ENCODE peak calls at places on chromosomes 1 and 21, in ten cellular contexts. One of them, this sample, is unnamed. For H3K36me3, the result is how much of the 10 kb centered on the place peaks cover.

GRCh38 chr1:2247760-2248126 is 19.6 kb downstream of the SKI start:
- DNase-seq in heart right ventricle: no peak
- DNase-seq in OCI-LY7: no peak
- DNase-seq in HAP-1: no peak
- DNase-seq in BE2C: no peak
- DNase-seq in BJ: no peak
- DNase-seq in mesenchymal stem cell: no peak
- DNase-seq in GM06990: no peak
- DNase-seq in fibroblast of lung: no peak
- DNase-seq in SJCRH30: no peak
- DNase-seq in this sample: no peak

GRCh38 chr1:31745071-31745897 is 18.9 kb downstream of the ADGRB2 start:
- DNase-seq in mesenchymal stem cell: peak
- DNase-seq in OCI-LY7: peak
- DNase-seq in heart right ventricle: peak
- DNase-seq in BE2C: peak
- DNase-seq in HAP-1: peak
- DNase-seq in GM06990: peak
- DNase-seq in fibroblast of lung: peak
- DNase-seq in SJCRH30: peak
- DNase-seq in BJ: no peak
- DNase-seq in this sample: peak

GRCh38 chr1:91760487-91760886 is 125.5 kb downstream of the TGFBR3 start:
- DNase-seq in BJ: no peak
- DNase-seq in HAP-1: no peak
- DNase-seq in SJCRH30: no peak
- DNase-seq in heart right ventricle: no peak
- DNase-seq in GM06990: no peak
- DNase-seq in OCI-LY7: no peak
- DNase-seq in fibroblast of lung: no peak
- DNase-seq in BE2C: no peak
- DNase-seq in mesenchymal stem cell: no peak
- DNase-seq in this sample: no peak

GRCh38 chr1:33383974-33384767 is 46.7 kb downstream of the PHC2 start:
- DNase-seq in HAP-1: peak
- DNase-seq in OCI-LY7: no peak
- DNase-seq in fibroblast of lung: peak
- DNase-seq in BE2C: no peak
- DNase-seq in SJCRH30: peak
- DNase-seq in heart right ventricle: no peak
- DNase-seq in BJ: peak
- DNase-seq in GM06990: no peak
- DNase-seq in mesenchymal stem cell: peak
- DNase-seq in this sample: no peak

GRCh38 chr21:36425286-36425685 is 40.1 kb downstream of the CHAF1B start:
- DNase-seq in fibroblast of lung: peak
- DNase-seq in SJCRH30: peak
- DNase-seq in mesenchymal stem cell: peak
- DNase-seq in heart right ventricle: no peak
- DNase-seq in OCI-LY7: no peak
- DNase-seq in GM06990: no peak
- DNase-seq in HAP-1: no peak
- DNase-seq in BJ: no peak
- DNase-seq in BE2C: peak
- DNase-seq in this sample: no peak

GRCh38 chr1:203663294-203663693 is 36.7 kb downstream of the ATP2B4 start:
- DNase-seq in fibroblast of lung: peak
- DNase-seq in heart right ventricle: no peak
- DNase-seq in mesenchymal stem cell: peak
- DNase-seq in OCI-LY7: no peak
- DNase-seq in SJCRH30: peak
- DNase-seq in HAP-1: no peak
- DNase-seq in BJ: peak
- DNase-seq in BE2C: no peak
- DNase-seq in GM06990: no peak
- DNase-seq in this sample: no peak

GRCh38 chr1:181127898-181128453 is 39.5 kb downstream of the IER5 start:
- DNase-seq in BJ: no peak
- DNase-seq in mesenchymal stem cell: peak
- DNase-seq in OCI-LY7: no peak
- DNase-seq in fibroblast of lung: peak
- DNase-seq in SJCRH30: no peak
- DNase-seq in HAP-1: no peak
- DNase-seq in GM06990: peak
- DNase-seq in BE2C: no peak
- DNase-seq in heart right ventricle: no peak
- DNase-seq in this sample: no peak

GRCh38 chr1:98884864-98885263 is 119.8 kb downstream of the PLPPR5 start:
- DNase-seq in HAP-1: no peak
- DNase-seq in BE2C: no peak
- DNase-seq in OCI-LY7: no peak
- DNase-seq in mesenchymal stem cell: no peak
- DNase-seq in BJ: no peak
- DNase-seq in heart right ventricle: no peak
- DNase-seq in fibroblast of lung: no peak
- DNase-seq in SJCRH30: no peak
- DNase-seq in GM06990: no peak
- DNase-seq in this sample: no peak

GRCh38 chr1:12413664-12414410 is 184.0 kb downstream of the VPS13D start:
- DNase-seq in BE2C: no peak
- DNase-seq in HAP-1: no peak
- DNase-seq in heart right ventricle: no peak
- DNase-seq in SJCRH30: no peak
- DNase-seq in OCI-LY7: no peak
- DNase-seq in GM06990: no peak
- DNase-seq in mesenchymal stem cell: no peak
- DNase-seq in BJ: no peak
- DNase-seq in fibroblast of lung: no peak
- DNase-seq in this sample: no peak

GRCh38 chr1:12414444-12415238 is 184.8 kb downstream of the VPS13D start:
- DNase-seq in SJCRH30: no peak
- DNase-seq in mesenchymal stem cell: no peak
- DNase-seq in heart right ventricle: no peak
- DNase-seq in HAP-1: no peak
- DNase-seq in BJ: no peak
- DNase-seq in OCI-LY7: no peak
- DNase-seq in BE2C: no peak
- DNase-seq in fibroblast of lung: no peak
- DNase-seq in GM06990: no peak
- DNase-seq in this sample: no peak

GRCh38 chr1:12416101-12416500 is 186.3 kb downstream of the VPS13D start:
- DNase-seq in SJCRH30: no peak
- DNase-seq in GM06990: no peak
- DNase-seq in heart right ventricle: no peak
- DNase-seq in BE2C: no peak
- DNase-seq in mesenchymal stem cell: no peak
- DNase-seq in OCI-LY7: no peak
- DNase-seq in HAP-1: no peak
- DNase-seq in BJ: no peak
- DNase-seq in fibroblast of lung: no peak
- DNase-seq in this sample: no peak

GRCh38 chr1:12415239-12415543 is 185.4 kb downstream of the VPS13D start:
- DNase-seq in SJCRH30: no peak
- DNase-seq in fibroblast of lung: peak
- DNase-seq in GM06990: no peak
- DNase-seq in HAP-1: no peak
- DNase-seq in OCI-LY7: no peak
- DNase-seq in heart right ventricle: no peak
- DNase-seq in BE2C: no peak
- DNase-seq in mesenchymal stem cell: peak
- DNase-seq in BJ: no peak
- DNase-seq in this sample: no peak

DNA sequence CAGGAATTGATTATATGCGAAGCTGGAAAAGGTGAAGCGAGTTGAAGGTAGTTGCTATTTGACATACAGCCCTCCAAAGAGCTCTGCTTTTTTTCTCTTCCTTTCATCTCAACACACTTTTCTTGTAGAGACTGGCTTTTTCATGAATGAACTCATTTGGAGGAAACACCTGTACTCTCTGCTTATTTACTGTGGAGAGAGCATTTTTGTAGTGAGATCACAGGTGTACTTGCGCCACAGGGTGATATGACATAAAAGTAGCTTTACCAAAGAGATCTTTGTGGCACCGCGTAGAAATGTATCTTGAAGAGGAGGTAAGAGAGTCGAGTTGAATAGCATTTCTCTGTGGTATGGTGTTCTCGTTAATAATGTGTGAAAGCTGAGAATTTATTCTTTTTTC is 187.6 kb downstream of the VPS13D start:
- DNase-seq in mesenchymal stem cell: no peak
- DNase-seq in BJ: no peak
- DNase-seq in OCI-LY7: no peak
- DNase-seq in BE2C: no peak
- DNase-seq in GM06990: no peak
- DNase-seq in heart right ventricle: no peak
- DNase-seq in fibroblast of lung: no peak
- DNase-seq in HAP-1: no peak
- DNase-seq in SJCRH30: no peak
- DNase-seq in this sample: no peak
- H3K36me3 ChIP-seq in mesenchymal stem cell: half or more
- H3K36me3 ChIP-seq in BJ: under half
- H3K36me3 ChIP-seq in OCI-LY7: under half
- H3K36me3 ChIP-seq in BE2C: under half
- H3K36me3 ChIP-seq in GM06990: under half
- H3K36me3 ChIP-seq in heart right ventricle: under half
- H3K36me3 ChIP-seq in fibroblast of lung: under half
- H3K36me3 ChIP-seq in HAP-1: under half
- H3K36me3 ChIP-seq in SJCRH30: under half
- H3K36me3 ChIP-seq in this sample: under half

GRCh38 chr1:28703629-28704028 is 33.1 kb upstream of the YTHDF2 start:
- DNase-seq in HAP-1: no peak
- DNase-seq in heart right ventricle: no peak
- DNase-seq in fibroblast of lung: no peak
- DNase-seq in SJCRH30: no peak
- DNase-seq in OCI-LY7: no peak
- DNase-seq in BE2C: no peak
- DNase-seq in GM06990: no peak
- DNase-seq in mesenchymal stem cell: no peak
- DNase-seq in BJ: no peak
- DNase-seq in this sample: no peak
- H3K36me3 ChIP-seq in HAP-1: under half
- H3K36me3 ChIP-seq in heart right ventricle: under half
- H3K36me3 ChIP-seq in fibroblast of lung: under half
- H3K36me3 ChIP-seq in SJCRH30: under half
- H3K36me3 ChIP-seq in OCI-LY7: half or more
- H3K36me3 ChIP-seq in BE2C: under half
- H3K36me3 ChIP-seq in GM06990: under half
- H3K36me3 ChIP-seq in mesenchymal stem cell: under half
- H3K36me3 ChIP-seq in BJ: under half
- H3K36me3 ChIP-seq in this sample: under half

GRCh38 chr21:34817821-34818662 is 149.2 kb downstream of the CLIC6 start:
- DNase-seq in BJ: no peak
- DNase-seq in SJCRH30: peak
- DNase-seq in OCI-LY7: no peak
- DNase-seq in fibroblast of lung: no peak
- DNase-seq in GM06990: no peak
- DNase-seq in heart right ventricle: no peak
- DNase-seq in HAP-1: no peak
- DNase-seq in BE2C: no peak
- DNase-seq in mesenchymal stem cell: no peak
- DNase-seq in this sample: no peak
- H3K36me3 ChIP-seq in BJ: under half
- H3K36me3 ChIP-seq in SJCRH30: half or more
- H3K36me3 ChIP-seq in OCI-LY7: under half
- H3K36me3 ChIP-seq in fibroblast of lung: under half
- H3K36me3 ChIP-seq in GM06990: under half
- H3K36me3 ChIP-seq in heart right ventricle: under half
- H3K36me3 ChIP-seq in HAP-1: under half
- H3K36me3 ChIP-seq in BE2C: under half
- H3K36me3 ChIP-seq in mesenchymal stem cell: half or more
- H3K36me3 ChIP-seq in this sample: under half

GRCh38 chr1:241698177-241698576 is 46.1 kb downstream of the WDR64 start:
- DNase-seq in GM06990: no peak
- DNase-seq in heart right ventricle: no peak
- DNase-seq in SJCRH30: no peak
- DNase-seq in HAP-1: no peak
- DNase-seq in mesenchymal stem cell: no peak
- DNase-seq in BJ: no peak
- DNase-seq in OCI-LY7: no peak
- DNase-seq in fibroblast of lung: no peak
- DNase-seq in BE2C: no peak
- DNase-seq in this sample: no peak

GRCh38 chr1:241703001-241703400 is 50.9 kb downstream of the WDR64 start:
- DNase-seq in SJCRH30: no peak
- DNase-seq in BJ: no peak
- DNase-seq in OCI-LY7: no peak
- DNase-seq in BE2C: no peak
- DNase-seq in heart right ventricle: no peak
- DNase-seq in mesenchymal stem cell: no peak
- DNase-seq in fibroblast of lung: no peak
- DNase-seq in GM06990: no peak
- DNase-seq in HAP-1: no peak
- DNase-seq in this sample: no peak

GRCh38 chr1:241702436-241702835 is 50.4 kb downstream of the WDR64 start:
- DNase-seq in mesenchymal stem cell: peak
- DNase-seq in GM06990: no peak
- DNase-seq in SJCRH30: peak
- DNase-seq in heart right ventricle: no peak
- DNase-seq in HAP-1: peak
- DNase-seq in BE2C: no peak
- DNase-seq in fibroblast of lung: no peak
- DNase-seq in OCI-LY7: no peak
- DNase-seq in BJ: no peak
- DNase-seq in this sample: no peak

GRCh38 chr1:241697640-241698018 is 45.5 kb downstream of the WDR64 start:
- DNase-seq in HAP-1: no peak
- DNase-seq in heart right ventricle: no peak
- DNase-seq in OCI-LY7: no peak
- DNase-seq in fibroblast of lung: no peak
- DNase-seq in BJ: no peak
- DNase-seq in SJCRH30: no peak
- DNase-seq in GM06990: no peak
- DNase-seq in mesenchymal stem cell: no peak
- DNase-seq in BE2C: no peak
- DNase-seq in this sample: no peak

GRCh38 chr1:241701483-241702290 is 49.6 kb downstream of the WDR64 start:
- DNase-seq in mesenchymal stem cell: no peak
- DNase-seq in heart right ventricle: no peak
- DNase-seq in SJCRH30: no peak
- DNase-seq in BJ: no peak
- DNase-seq in OCI-LY7: no peak
- DNase-seq in BE2C: no peak
- DNase-seq in HAP-1: no peak
- DNase-seq in fibroblast of lung: no peak
- DNase-seq in GM06990: no peak
- DNase-seq in this sample: no peak
- H3K36me3 ChIP-seq in mesenchymal stem cell: under half
- H3K36me3 ChIP-seq in heart right ventricle: under half
- H3K36me3 ChIP-seq in SJCRH30: under half
- H3K36me3 ChIP-seq in BJ: under half
- H3K36me3 ChIP-seq in OCI-LY7: under half
- H3K36me3 ChIP-seq in BE2C: under half
- H3K36me3 ChIP-seq in HAP-1: under half
- H3K36me3 ChIP-seq in fibroblast of lung: under half
- H3K36me3 ChIP-seq in GM06990: under half
- H3K36me3 ChIP-seq in this sample: under half

DNA sequence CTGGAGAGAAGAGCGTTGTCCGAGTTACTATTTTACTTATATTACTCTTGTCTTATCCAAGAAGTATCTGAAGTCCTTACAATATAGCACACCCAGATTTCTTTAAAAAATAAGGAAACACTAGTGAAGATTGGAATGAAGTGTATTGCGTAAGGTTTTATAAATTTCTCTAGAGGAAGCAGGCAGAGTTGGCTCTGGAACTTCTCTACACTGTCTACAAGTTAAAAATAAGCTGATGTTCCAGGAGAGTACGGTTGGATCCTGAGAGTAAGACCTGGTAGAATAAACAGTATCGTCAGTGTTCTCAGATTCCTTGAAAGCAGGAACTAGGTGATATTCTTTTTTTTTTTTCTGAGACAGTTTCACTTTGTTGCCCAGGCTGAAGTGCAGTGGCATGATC is 107.8 kb downstream of the USP25 start:
- DNase-seq in heart right ventricle: no peak
- DNase-seq in SJCRH30: no peak
- DNase-seq in OCI-LY7: no peak
- DNase-seq in HAP-1: no peak
- DNase-seq in mesenchymal stem cell: peak
- DNase-seq in GM06990: no peak
- DNase-seq in BJ: no peak
- DNase-seq in BE2C: no peak
- DNase-seq in fibroblast of lung: peak
- DNase-seq in this sample: no peak
- H3K36me3 ChIP-seq in heart right ventricle: under half
- H3K36me3 ChIP-seq in SJCRH30: under half
- H3K36me3 ChIP-seq in OCI-LY7: under half
- H3K36me3 ChIP-seq in HAP-1: under half
- H3K36me3 ChIP-seq in mesenchymal stem cell: under half
- H3K36me3 ChIP-seq in GM06990: under half
- H3K36me3 ChIP-seq in BJ: under half
- H3K36me3 ChIP-seq in BE2C: under half
- H3K36me3 ChIP-seq in fibroblast of lung: under half
- H3K36me3 ChIP-seq in this sample: under half

This sample was measured in H7.